ENCODE peak calls at places on chromosomes 13 and 19, in four cellular contexts. C, J, L and E are unnamed samples.

GRCh38 chr13:114077938-114078335 is 54.5 kb downstream of the RASA3 start:
- DNase-seq in C (peak), J (no peak), L (no peak), E (peak)

GRCh38 chr19:48123907-48124675 is 13.5 kb upstream of the PLA2G4C start:
- DNase-seq in C (no peak), J (peak), L (no peak), E (no peak)

GRCh38 chr19:49442793-49443365 is 1.6 kb upstream of the SLC17A7 start:
- DNase-seq in C (peak), J (peak), L (peak), E (peak)

GRCh38 chr13:61383101-61383500 is 32.5 kb downstream of the PCDH20 start:
- DNase-seq in C (no peak), J (peak), L (no peak), E (no peak)

GRCh38 chr19:662207-662961 is 630 bp downstream of the RNF126 start:
- DNase-seq in C (no peak), J (peak), L (peak), E (no peak)

GRCh38 chr19:741506-742131 is 9.3 kb upstream of the MISP start:
- DNase-seq in C (no peak), J (no peak), L (peak), E (no peak)

GRCh38 chr19:17527326-17527725 is 15.9 kb downstream of the PGLS start:
- DNase-seq in C (no peak), J (no peak), L (no peak), E (no peak)

GRCh38 chr13:33743438-33744368 is 74.2 kb upstream of the RFC3 start:
- DNase-seq in C (no peak), J (no peak), L (no peak), E (no peak)

GRCh38 chr19:33287438-33287837 is 14.9 kb downstream of the CEBPA start:
- DNase-seq in C (peak), J (no peak), L (no peak), E (no peak)

GRCh38 chr13:113497217-113497616 is 6.7 kb upstream of the DCUN1D2 start:
- DNase-seq in C (no peak), J (no peak), L (no peak), E (no peak)

GRCh38 chr19:4284176-4284958 is 5.3 kb downstream of the SHD start:
- DNase-seq in C (no peak), J (no peak), L (peak), E (no peak)

GRCh38 chr19:52527954-52528326 is 472 bp downstream of the ZNF808 start:
- DNase-seq in C (peak), J (no peak), L (peak), E (no peak)

GRCh38 chr13:34719060-34719875 is 222.8 kb upstream of the NBEA start:
- DNase-seq in C (no peak), J (peak), L (no peak), E (no peak)

GRCh38 chr19:3125900-3126524 is 9.8 kb upstream of the GNA15 start:
- DNase-seq in C (peak), J (peak), L (peak), E (no peak)

GRCh38 chr19:887599-887998 is 5.4 kb downstream of the MED16 start:
- DNase-seq in C (no peak), J (no peak), L (no peak), E (no peak)

GRCh38 chr13:37109080-37109678 is 3.7 kb upstream of the CSNK1A1L start:
- DNase-seq in C (no peak), J (peak), L (peak), E (peak)

GRCh38 chr19:41705393-41706174 is 2.8 kb upstream of the CEACAM5 start:
- DNase-seq in C (no peak), J (peak), L (no peak), E (peak)

GRCh38 chr19:43470288-43470687 is 4.9 kb upstream of the LYPD3 start:
- DNase-seq in C (no peak), J (peak), L (no peak), E (no peak)

GRCh38 chr19:7509625-7510024 is 6.3 kb upstream of the ZNF358 start:
- DNase-seq in C (no peak), J (no peak), L (peak), E (no peak)

GRCh38 chr13:28574617-28575142 is 79.8 kb upstream of the FLT1 start:
- DNase-seq in C (no peak), J (peak), L (no peak), E (peak)

GRCh38 chr13:109509154-109509905 is 277.1 kb downstream of the IRS2 start:
- DNase-seq in C (no peak), J (peak), L (no peak), E (peak)

GRCh38 chr13:44698076-44698475 is 121.9 kb upstream of the TSC22D1 start:
- DNase-seq in C (no peak), J (no peak), L (no peak), E (no peak)